ENCODE peak calls at places on chromosomes 2 and 18, in four cellular contexts. T is hepatocyte, I is uterus, G is dorsolateral prefrontal cortex. A is an unnamed sample.

GRCh38 chr2:22800422-22800821 is 584.6 kb upstream of the KLHL29 start:
- DNase-seq in T (no peak), I (no peak), G (no peak), A (no peak)

GRCh38 chr2:195842932-195843331 is 185.9 kb downstream of the SLC39A10 start:
- DNase-seq in T (no peak), I (no peak), G (no peak), A (no peak)

GRCh38 chr2:196331816-196332215 is 160.4 kb upstream of the STK17B start:
- DNase-seq in T (no peak), I (no peak), G (no peak), A (no peak)

GRCh38 chr2:147829106-147829505 is 15.7 kb upstream of the ACVR2A start:
- DNase-seq in T (peak; percentile 24), I (no peak), G (no peak), A (no peak)

GRCh38 chr2:141200191-141200590 is 930.6 kb downstream of the LRP1B start:
- DNase-seq in T (no peak), I (no peak), G (no peak), A (no peak)

GRCh38 chr2:8219631-8220393 is 462.0 kb upstream of the ID2 start:
- DNase-seq in T (no peak), I (no peak), G (peak; percentile 52), A (no peak)

GRCh38 chr2:106581276-106581675 is 94.1 kb downstream of the CD8B2 start:
- DNase-seq in T (no peak), I (no peak), G (no peak), A (no peak)

GRCh38 chr2:129894616-129895015 is 84.8 kb upstream of the RAB6C start:
- DNase-seq in T (no peak), I (no peak), G (no peak), A (no peak)

GRCh38 chr2:204846471-204846870 is 301.2 kb downstream of the PARD3B start:
- DNase-seq in T (no peak), I (no peak), G (no peak), A (no peak)

GRCh38 chr2:60311524-60311923 is 241.9 kb downstream of the BCL11A start:
- DNase-seq in T (no peak), I (no peak), G (no peak), A (no peak)

GRCh38 chr2:8087480-8087840 is 594.4 kb upstream of the ID2 start:
- DNase-seq in T (no peak), I (no peak), G (no peak), A (no peak)

GRCh38 chr2:80303006-80303741 is 1.4 kb downstream of the LRRTM1 start:
- DNase-seq in T (peak; percentile 21), I (no peak), G (peak; percentile 57), A (no peak)

GRCh38 chr2:118085173-118086023 is 2.9 kb upstream of the INSIG2 start:
- DNase-seq in T (peak; percentile 27), I (no peak), G (no peak), A (no peak)

GRCh38 chr2:128347701-128348504 is 29.2 kb upstream of the HS6ST1 start:
- DNase-seq in T (peak; percentile 75), I (peak; percentile 67), G (peak; percentile 67), A (peak; percentile 36)

GRCh38 chr2:11073251-11073650 is 82.0 kb upstream of the SLC66A3 start:
- DNase-seq in T (peak; percentile 74), I (no peak), G (no peak), A (no peak)

GRCh38 chr2:31078579-31079105 is 59.6 kb downstream of the GALNT14 start:
- DNase-seq in T (no peak), I (no peak), G (no peak), A (no peak)

GRCh38 chr18:42290318-42291307 is 335.6 kb downstream of the PIK3C3 start:
- DNase-seq in T (no peak), I (no peak), G (no peak), A (no peak)

GRCh38 chr2:223725494-223725893 is 111.9 kb downstream of the AP1S3 start:
- DNase-seq in T (peak; percentile 92), I (peak; percentile 90), G (peak; percentile 93), A (peak; percentile 72)

GRCh38 chr2:157229572-157229971 is 27.9 kb upstream of the GALNT5 start:
- DNase-seq in T (no peak), I (no peak), G (no peak), A (no peak)
- H3K27ac ChIP-seq in T (no peak overlapping the region), I (no peak overlapping the region), G (no peak overlapping the region), A (no peak overlapping the region)

GRCh38 chr2:134197445-134197844 is 56.4 kb upstream of the MGAT5 start:
- DNase-seq in T (no peak), I (no peak), G (no peak), A (no peak)
- H3K27ac ChIP-seq in T (no peak overlapping the region), I (no peak overlapping the region), G (no peak overlapping the region), A (no peak overlapping the region)

DNA sequence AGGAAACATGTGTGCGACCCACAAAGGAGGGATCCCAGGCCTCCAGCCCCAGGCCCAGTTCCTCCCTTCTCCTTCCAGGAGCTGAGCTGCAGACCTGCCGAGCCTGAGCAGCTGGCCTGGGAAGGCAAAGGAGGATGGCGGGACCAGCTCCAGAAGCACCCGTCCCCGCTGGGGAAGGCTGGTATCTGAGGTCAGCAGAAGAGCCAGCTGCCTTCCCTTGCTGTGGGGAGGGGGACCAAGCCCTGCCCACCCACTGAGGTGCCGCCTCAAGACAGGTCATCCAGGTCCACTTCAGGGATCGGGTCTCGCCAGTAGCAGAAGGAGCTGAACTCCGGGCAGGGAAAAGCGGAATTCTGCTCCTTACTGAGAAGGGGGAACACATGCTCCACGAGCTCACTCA is 73.2 kb downstream of the EMILIN2 start:
- DNase-seq in T (no peak), I (no peak), G (no peak), A (no peak)
- H3K27ac ChIP-seq in T (no peak overlapping the region), I (no peak overlapping the region), G (no peak overlapping the region), A (no peak overlapping the region)

DNA sequence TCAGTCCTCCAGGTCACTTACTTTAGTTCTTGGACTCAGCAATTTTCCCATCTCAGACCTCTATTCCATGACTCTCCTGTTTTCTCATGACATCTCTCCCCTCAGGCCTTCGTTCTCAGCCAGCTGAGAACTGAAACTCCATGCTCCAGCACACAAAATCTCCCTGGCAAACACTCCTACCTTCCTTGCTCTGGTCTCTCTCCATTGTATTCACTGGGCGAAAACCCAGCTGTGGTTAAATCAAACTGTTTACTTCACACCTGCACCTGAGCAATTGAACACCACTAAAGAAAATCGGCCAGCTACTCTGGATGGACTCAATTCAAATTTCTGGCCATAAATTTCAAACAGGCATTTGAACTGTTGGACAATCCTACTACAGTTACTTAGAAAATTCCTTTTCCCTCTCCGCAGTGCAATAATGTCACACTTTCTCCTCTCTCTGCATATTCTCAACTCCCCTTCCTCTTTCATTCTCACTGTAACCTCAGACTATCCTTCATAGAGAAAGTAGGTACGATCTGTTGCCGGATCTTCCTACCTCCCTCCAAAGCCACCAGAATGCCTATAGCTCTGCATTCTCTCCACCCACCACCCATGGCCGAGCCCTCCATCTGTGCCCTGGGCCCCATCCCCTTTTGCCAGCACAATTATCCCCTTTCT is 127.7 kb upstream of the SLC1A4 start:
- DNase-seq in T (no peak), I (no peak), G (no peak), A (no peak)
- H3K27ac ChIP-seq in T (no peak overlapping the region), I (peak overlapping the region; percentile 40), G (no peak overlapping the region), A (peak overlapping the region; percentile 33)

GRCh38 chr2:102977462-102977861 is 215.6 kb downstream of the TMEM182 start:
- DNase-seq in T (no peak), I (no peak), G (no peak), A (no peak)

GRCh38 chr2:102967451-102967850 is 205.6 kb downstream of the TMEM182 start:
- DNase-seq in T (no peak), I (no peak), G (no peak), A (no peak)

GRCh38 chr2:102968375-102968774 is 206.5 kb downstream of the TMEM182 start:
- DNase-seq in T (no peak), I (no peak), G (no peak), A (no peak)

GRCh38 chr2:102975996-102976636 is 214.3 kb downstream of the TMEM182 start:
- DNase-seq in T (peak; percentile 76), I (no peak), G (peak; percentile 62), A (peak; percentile 12)

GRCh38 chr2:102971661-102972060 is 209.8 kb downstream of the TMEM182 start:
- DNase-seq in T (no peak), I (no peak), G (no peak), A (no peak)
- H3K27ac ChIP-seq in T (no peak overlapping the region), I (no peak overlapping the region), G (no peak overlapping the region), A (no peak overlapping the region)

DNA sequence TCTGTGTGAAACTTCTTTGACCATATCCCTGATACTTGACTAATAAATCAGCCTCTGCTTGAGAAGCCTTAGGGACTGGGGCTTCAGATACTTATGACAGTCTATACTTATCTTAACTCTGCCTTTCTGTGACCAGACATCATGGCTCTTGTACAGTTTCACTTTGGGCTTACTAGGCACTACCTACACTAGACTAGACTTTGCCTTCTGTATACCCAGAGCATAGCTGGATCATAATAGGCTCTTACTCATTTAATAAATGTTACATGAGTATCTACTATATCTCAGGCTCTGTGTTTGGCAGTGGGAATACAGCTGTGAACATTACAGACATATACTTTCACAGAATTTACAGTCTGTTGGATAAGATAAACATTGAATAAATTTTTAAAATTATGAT is 9.0 kb downstream of the UGP2 start:
- DNase-seq in T (no peak), I (no peak), G (no peak), A (no peak)
- H3K27ac ChIP-seq in T (no peak overlapping the region), I (no peak overlapping the region), G (peak overlapping the region; percentile 63), A (no peak overlapping the region)

DNA sequence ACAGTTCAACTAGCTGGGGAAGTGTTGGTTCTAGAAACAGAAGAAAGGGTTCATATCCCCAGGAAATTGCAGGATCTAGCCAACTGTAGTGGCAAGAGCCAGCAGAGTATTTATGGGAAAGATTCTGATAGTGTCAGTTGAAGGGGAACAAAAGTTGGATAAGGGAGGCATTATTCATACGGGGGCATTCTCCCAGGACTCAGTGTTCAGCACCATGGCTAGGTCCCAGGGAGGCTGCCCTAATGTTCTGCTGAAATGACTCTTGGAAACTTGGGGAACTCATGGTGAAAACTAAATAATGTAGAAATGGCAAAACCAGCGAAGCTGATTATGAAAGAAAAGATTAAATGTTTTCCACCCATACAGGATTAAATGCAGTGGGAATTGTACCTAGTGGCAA is 543.7 kb downstream of the TRIB2 start:
- DNase-seq in T (no peak), I (no peak), G (no peak), A (no peak)
- H3K27ac ChIP-seq in T (no peak overlapping the region), I (no peak overlapping the region), G (no peak overlapping the region), A (no peak overlapping the region)

GRCh38 chr2:238247002-238247822 is 7.4 kb upstream of the HES6 start:
- DNase-seq in T (no peak), I (no peak), G (no peak), A (no peak)

GRCh38 chr2:238250896-238251295 is 11.1 kb upstream of the HES6 start:
- DNase-seq in T (no peak), I (no peak), G (no peak), A (no peak)

GRCh38 chr2:238251331-238251730 is 11.5 kb upstream of the HES6 start:
- DNase-seq in T (no peak), I (no peak), G (no peak), A (no peak)

GRCh38 chr2:238244151-238244550 is 4.3 kb upstream of the HES6 start:
- DNase-seq in T (no peak), I (no peak), G (no peak), A (no peak)

GRCh38 chr2:238247841-238248440 is 8.1 kb upstream of the HES6 start:
- DNase-seq in T (no peak), I (no peak), G (no peak), A (no peak)
- H3K27ac ChIP-seq in T (no peak overlapping the region), I (no peak overlapping the region), G (no peak overlapping the region), A (no peak overlapping the region)

GRCh38 chr18:35939166-35939565 is 33.3 kb upstream of the RMP24 start:
- DNase-seq in T (no peak), I (no peak), G (no peak), A (peak; percentile 1)
- H3K27ac ChIP-seq in T (no peak overlapping the region), I (no peak overlapping the region), G (no peak overlapping the region), A (no peak overlapping the region)